ENCODE peak calls at places on chromosomes 2 and 18, in four cellular contexts. Q is AG09319, K is cardiac muscle cell, A is psoas muscle. O is an unnamed sample.

GRCh38 chr2:106869512-106870276 is 16.3 kb downstream of the ST6GAL2 start:
- DNase-seq in Q (no peak), K (no peak), A (no peak), O (no peak)

GRCh38 chr2:125491663-125492062 is 1164.3 kb upstream of the GYPC start:
- DNase-seq in Q (no peak), K (no peak), A (no peak), O (no peak)

GRCh38 chr18:75248426-75249191 is 38.0 kb downstream of the TSHZ1 start:
- DNase-seq in Q (no peak), K (no peak), A (no peak), O (no peak)

GRCh38 chr18:41545091-41545888 is 409.7 kb upstream of the PIK3C3 start:
- DNase-seq in Q (no peak), K (no peak), A (no peak), O (no peak)

GRCh38 chr2:98775146-98775988 is 44.4 kb upstream of the MGAT4A start:
- DNase-seq in Q (no peak), K (no peak), A (no peak), O (no peak)

GRCh38 chr18:76573325-76574025 is 78.4 kb upstream of the ZNF516 start:
- DNase-seq in Q (no peak), K (peak; percentile 72), A (no peak), O (no peak)

GRCh38 chr2:63218800-63219511 is 168.3 kb downstream of the OTX1 start:
- DNase-seq in Q (no peak), K (no peak), A (no peak), O (no peak)

GRCh38 chr2:57884281-57884680 is 162.3 kb upstream of the VRK2 start:
- DNase-seq in Q (no peak), K (no peak), A (no peak), O (no peak)

GRCh38 chr18:63207825-63208224 is 111.7 kb downstream of the BCL2 start:
- DNase-seq in Q (no peak), K (no peak), A (no peak), O (no peak)

GRCh38 chr18:61602836-61603235 is 269.6 kb downstream of the CDH20 start:
- DNase-seq in Q (no peak), K (no peak), A (no peak), O (no peak)

GRCh38 chr2:56009758-56010534 is 86.4 kb upstream of the EFEMP1 start:
- DNase-seq in Q (no peak), K (peak; percentile 79), A (no peak), O (no peak)

GRCh38 chr18:3186678-3187658 is 32.8 kb downstream of the MYOM1 start:
- DNase-seq in Q (no peak), K (peak; percentile 73), A (no peak), O (no peak)

O was measured in progenitor cell of endocrine pancreas.